ENCODE peak calls at places on chromosomes 16 and 17, in seven cellular contexts. X is mesendoderm, I is IMR-90, S is H9, E is neuronal stem cell, H is H1, T is mesenchymal stem cell. G is an unnamed sample.

GRCh38 chr16:87601322-87602004 is 845 bp upstream of the JPH3 start:
- DNase-seq in I (no peak), X (peak), T (no peak), E (no peak), H (no peak), S (no peak), G (no peak)

GRCh38 chr17:36947922-36948716 is 635 bp upstream of the AATF start:
- DNase-seq in S (no peak), X (peak), T (no peak), H (no peak), I (no peak), E (no peak), G (no peak)

GRCh38 chr16:65083181-65083845 is 38.5 kb downstream of the CDH11 start:
- DNase-seq in I (peak), H (no peak), E (no peak), X (no peak), T (peak), S (no peak), G (no peak)

GRCh38 chr17:51745993-51746392 is 412.5 kb downstream of the CA10 start:
- DNase-seq in I (no peak), H (no peak), X (peak), E (no peak), S (no peak), T (no peak), G (peak)

GRCh38 chr16:20612551-20613470 is 36.6 kb upstream of the ACSM2B start:
- DNase-seq in I (no peak), E (no peak), X (no peak), T (no peak), S (no peak), H (no peak), G (no peak)

GRCh38 chr16:10930755-10931093 is 11.5 kb downstream of the DEXI start:
- DNase-seq in I (no peak), X (no peak), T (no peak), S (no peak), E (no peak), H (no peak), G (no peak)

GRCh38 chr17:63550816-63551639 is 751 bp downstream of the DCAF7 start:
- DNase-seq in E (peak), H (peak), X (peak), T (peak), I (peak), S (peak), G (peak)

GRCh38 chr17:37719866-37720265 is 25.0 kb downstream of the HNF1B start:
- DNase-seq in I (no peak), X (no peak), E (no peak), H (no peak), T (no peak), S (no peak), G (no peak)

GRCh38 chr16:19348578-19349315 is 63.2 kb downstream of the CLEC19A start:
- DNase-seq in I (no peak), H (peak), E (peak), S (peak), X (peak), T (no peak), G (no peak)

GRCh38 chr16:15677447-15677846 is 27.4 kb downstream of the NDE1 start:
- DNase-seq in E (no peak), H (no peak), T (no peak), I (no peak), X (no peak), S (no peak), G (no peak)

GRCh38 chr17:72467841-72468653 is 347.2 kb downstream of the SOX9 start:
- DNase-seq in I (no peak), H (no peak), S (peak), T (peak), X (peak), E (no peak), G (no peak)

GRCh38 chr16:49018259-49018931 is 263.2 kb downstream of the CBLN1 start:
- DNase-seq in H (peak), E (no peak), X (no peak), I (no peak), S (no peak), T (no peak), G (no peak)

GRCh38 chr17:7626956-7627249 is 718 bp downstream of the SAT2 start:
- DNase-seq in T (peak), H (no peak), S (no peak), X (no peak), I (no peak), E (no peak), G (peak)

GRCh38 chr16:86575754-86576557 is 2.4 kb upstream of the FOXL1 start:
- DNase-seq in H (peak), I (peak), T (peak), E (peak), S (peak), X (peak), G (no peak)

GRCh38 chr16:81181013-81181720 is 57.3 kb upstream of the BCO1 start:
- DNase-seq in E (peak), T (peak), S (peak), X (peak), I (peak), H (peak), G (peak)

GRCh38 chr17:59668816-59669215 is 38.4 kb downstream of the PTRH2 start:
- DNase-seq in X (no peak), S (no peak), T (peak), I (peak), E (no peak), H (no peak), G (peak)

GRCh38 chr16:66224636-66225035 is 141.9 kb upstream of the CDH5 start:
- DNase-seq in X (no peak), T (no peak), E (peak), S (no peak), H (no peak), I (no peak), G (no peak)

GRCh38 chr17:4806770-4807533 is at the start of gene PLD2:
- DNase-seq in I (peak), T (peak), H (peak), X (peak), S (peak), E (peak), G (peak)

GRCh38 chr17:6269474-6269873 is 165.4 kb downstream of the AIPL1 start:
- DNase-seq in H (peak), T (peak), X (peak), E (peak), S (peak), I (peak), G (peak)

GRCh38 chr16:14309001-14309886 is 238.1 kb downstream of the MRTFB start:
- DNase-seq in T (peak), X (peak), H (no peak), S (peak), E (no peak), I (peak), G (peak)

GRCh38 chr16:55437627-55438026 is 41.4 kb upstream of the MMP2 start:
- DNase-seq in I (peak), H (no peak), T (no peak), E (no peak), X (no peak), S (no peak), G (peak)

GRCh38 chr16:84446596-84447392 is 57.7 kb downstream of the MEAK7 start:
- DNase-seq in S (no peak), E (no peak), I (no peak), H (no peak), T (no peak), X (no peak), G (no peak)
- H2AK5ac ChIP-seq in S (no peak), E (no peak), I (no peak), H (no peak), T (no peak), X (no peak), G (no peak)

GRCh38 chr17:76886395-76886794 is 18.2 kb downstream of the MGAT5B start:
- DNase-seq in I (no peak), S (no peak), E (no peak), H (no peak), X (no peak), T (no peak), G (no peak)

GRCh38 chr17:76884995-76885896 is 17.0 kb downstream of the MGAT5B start:
- DNase-seq in T (no peak), H (peak), S (peak), I (no peak), E (no peak), X (peak), G (no peak)

GRCh38 chr17:76881408-76881807 is 13.2 kb downstream of the MGAT5B start:
- DNase-seq in H (no peak), T (no peak), I (no peak), E (no peak), S (no peak), X (no peak), G (no peak)

GRCh38 chr17:76881966-76882365 is 13.8 kb downstream of the MGAT5B start:
- DNase-seq in S (no peak), H (no peak), X (no peak), E (no peak), I (no peak), T (no peak), G (no peak)

GRCh38 chr17:76883744-76884525 is 15.7 kb downstream of the MGAT5B start:
- DNase-seq in E (no peak), H (no peak), X (no peak), I (no peak), S (no peak), T (no peak), G (no peak)
- H2AK5ac ChIP-seq in E (peak), H (no peak), X (no peak), I (no peak), S (no peak), T (no peak), G (no peak)

GRCh38 chr17:2401426-2402221 is 764 bp upstream of the MNT start:
- DNase-seq in H (peak), E (peak), I (peak), S (peak), X (peak), T (peak), G (peak)
- H2AK5ac ChIP-seq in H (no peak), E (no peak), I (peak), S (no peak), X (no peak), T (peak), G (peak)

GRCh38 chr17:41741709-41742108 is 7.3 kb upstream of the HAP1 start:
- DNase-seq in X (no peak), H (no peak), I (no peak), T (no peak), E (no peak), S (no peak), G (no peak)
- H2AK5ac ChIP-seq in X (no peak), H (no peak), I (no peak), T (no peak), E (peak), S (no peak), G (no peak)

DNA sequence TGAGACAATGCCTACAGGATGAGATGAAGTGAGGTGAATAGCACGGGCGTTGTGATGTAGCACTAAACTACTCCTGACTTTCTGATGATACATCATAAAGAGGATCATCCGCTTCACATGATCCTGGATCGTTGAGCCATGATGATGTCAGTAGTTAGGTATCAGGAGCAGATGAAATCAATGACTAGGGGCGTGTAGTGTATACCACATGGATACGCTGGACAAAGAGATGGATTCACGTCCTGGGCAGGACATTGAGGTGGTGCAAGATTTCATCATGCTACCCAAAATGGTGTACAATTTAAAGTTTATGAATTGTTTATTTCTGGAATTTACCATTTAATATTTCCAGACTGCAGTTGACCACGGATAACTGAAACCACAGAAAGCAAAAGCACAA is 156.6 kb downstream of the ANKFN1 start:
- DNase-seq in T (no peak), E (no peak), S (no peak), I (peak), H (no peak), X (no peak), G (peak)
- H2AK5ac ChIP-seq in T (no peak), E (no peak), S (no peak), I (no peak), H (no peak), X (no peak), G (no peak)